ENCODE peak calls at places on chromosomes 5 and 9, in nine cellular contexts. Y is stimulated activated CD4-positive, alpha-beta T cell treated with anti-CD3 and anti-CD28 coated beads, Interleukin-15, amount 100 ng/mL, for 1 hour; X is activated CD4-positive, alpha-beta T cell treated with anti-CD3 and anti-CD28 coated beads, Interleukin-2, amount 50 U/mL, for 1 hour; L is HepG2; Q is AG09319; M is dermis microvascular lymphatic vessel endothelial cell; S is GM06990; C is left ventricle myocardium inferior; H is MCF 10A. F is an unnamed sample.

GRCh38 chr5:43661102-43661501 is 58.1 kb downstream of the NNT start:
- DNase-seq in Y (no peak), L (peak; percentile 40), S (no peak), M (peak; percentile 61), H (peak; percentile 61), Q (no peak), X (no peak), C (no peak), F (no peak)

GRCh38 chr9:128190516-128191405 is 611 bp downstream of the CIZ1 start:
- DNase-seq in M (no peak), C (no peak), H (peak; percentile 6), Q (no peak), X (no peak), L (no peak), S (peak; percentile 39), Y (no peak), F (no peak)

GRCh38 chr5:42719034-42719433 is 37.6 kb upstream of the CCDC152 start:
- DNase-seq in M (no peak), Y (no peak), L (no peak), S (no peak), C (no peak), X (no peak), Q (no peak), H (no peak), F (no peak)

GRCh38 chr5:77957931-77958476 is 181.9 kb upstream of the TBCA start:
- DNase-seq in Y (no peak), X (no peak), C (no peak), H (no peak), M (peak; percentile 1), Q (no peak), L (no peak), S (no peak), F (no peak)

GRCh38 chr9:121744002-121744686 is 92.7 kb downstream of the DAB2IP start:
- DNase-seq in L (peak; percentile 74), H (peak; percentile 40), M (peak; percentile 76), Q (peak; percentile 14), X (no peak), Y (no peak), S (no peak), C (peak; percentile 65), F (peak; percentile 40)

GRCh38 chr5:104053057-104053666 is 490.6 kb upstream of the NUDT12 start:
- DNase-seq in Y (no peak), C (no peak), Q (no peak), L (no peak), H (no peak), M (no peak), X (no peak), S (no peak), F (no peak)

GRCh38 chr5:149664083-149664482 is 66.0 kb upstream of the PPARGC1B start:
- DNase-seq in L (no peak), S (no peak), C (no peak), H (no peak), M (no peak), X (no peak), Q (no peak), Y (no peak), F (no peak)

GRCh38 chr9:77421506-77422265 is 226.4 kb downstream of the GNA14 start:
- DNase-seq in Y (no peak), H (no peak), Q (no peak), X (no peak), L (no peak), C (no peak), M (peak; percentile 80), S (no peak), F (no peak)

GRCh38 chr5:93071710-93072109 is 509.3 kb downstream of the NR2F1-AS1 start:
- DNase-seq in S (no peak), L (no peak), M (no peak), Y (no peak), H (no peak), X (no peak), C (no peak), Q (no peak), F (no peak)

GRCh38 chr9:8486095-8486494 is 686.5 kb upstream of the DMAC1 start:
- DNase-seq in S (no peak), Y (no peak), X (no peak), M (peak; percentile 25), H (peak; percentile 32), L (no peak), C (no peak), Q (no peak), F (no peak)

GRCh38 chr5:169626779-169627178 is 10.3 kb upstream of the DOCK2 start:
- DNase-seq in L (no peak), X (no peak), Q (peak; percentile 49), C (no peak), M (peak; percentile 74), Y (no peak), H (peak; percentile 81), S (no peak), F (no peak)

GRCh38 chr5:17228833-17229291 is 11.4 kb downstream of the BASP1 start:
- DNase-seq in L (no peak), M (peak; percentile 13), C (no peak), H (peak; percentile 62), X (no peak), Y (no peak), S (peak; percentile 55), Q (no peak), F (no peak)

GRCh38 chr5:24177821-24178220 is 467.0 kb downstream of the CDH10 start:
- DNase-seq in L (no peak), C (no peak), S (no peak), H (no peak), Q (no peak), X (no peak), M (no peak), Y (no peak), F (no peak)

GRCh38 chr9:5938449-5938848 is 47.8 kb downstream of the MLANA start:
- DNase-seq in C (no peak), M (no peak), S (no peak), H (no peak), Q (no peak), Y (no peak), L (no peak), X (no peak), F (no peak)

GRCh38 chr9:111926421-111926875 is 29.8 kb downstream of the UGCG start:
- DNase-seq in Y (peak; percentile 15), Q (no peak), H (no peak), M (peak; percentile 96), X (peak; percentile 48), C (peak; percentile 34), L (no peak), S (peak; percentile 76), F (peak; percentile 45)

GRCh38 chr9:108640211-108640610 is 215.6 kb downstream of the ACTL7B start:
- DNase-seq in X (no peak), Q (no peak), H (no peak), M (no peak), C (no peak), Y (no peak), S (no peak), L (no peak), F (no peak)

GRCh38 chr5:69300537-69301203 is 31.9 kb downstream of the CCDC125 start:
- DNase-seq in C (no peak), Q (no peak), H (no peak), M (no peak), S (no peak), L (no peak), Y (no peak), X (no peak), F (no peak)

GRCh38 chr5:167993771-167994170 is 297.7 kb upstream of the WWC1 start:
- DNase-seq in M (no peak), Y (no peak), S (no peak), H (peak; percentile 17), X (no peak), C (no peak), Q (no peak), L (no peak), F (no peak)

GRCh38 chr9:124791106-124791505 is 14.2 kb downstream of the OLFML2A start:
- DNase-seq in X (no peak), S (no peak), Q (no peak), L (no peak), M (no peak), C (no peak), H (no peak), Y (no peak), F (no peak)

GRCh38 chr5:124630767-124631704 is 115.4 kb downstream of the ZNF608 start:
- DNase-seq in L (no peak), Q (no peak), X (no peak), C (no peak), M (no peak), H (peak; percentile 34), S (peak; percentile 34), Y (no peak), F (no peak)

GRCh38 chr5:40784027-40784653 is 14.0 kb downstream of the PRKAA1 start:
- DNase-seq in L (peak; percentile 92), M (no peak), X (no peak), C (no peak), H (no peak), Y (no peak), S (no peak), Q (no peak), F (no peak)

GRCh38 chr9:134563397-134563796 is 78.2 kb upstream of the COL5A1 start:
- DNase-seq in L (no peak), X (no peak), S (no peak), M (no peak), H (no peak), Y (no peak), Q (no peak), C (no peak), F (no peak)

GRCh38 chr5:180790524-180790923 is 12.1 kb downstream of the MGAT1 start:
- DNase-seq in H (no peak), S (no peak), Q (no peak), Y (no peak), C (no peak), X (no peak), M (no peak), L (no peak), F (no peak)

GRCh38 chr5:148976569-148977321 is 86.1 kb downstream of the SH3TC2 start:
- DNase-seq in S (no peak), Y (no peak), L (no peak), Q (no peak), M (peak; percentile 17), X (no peak), C (no peak), H (peak; percentile 62), F (no peak)

GRCh38 chr5:21807953-21808352 is 1045.2 kb downstream of the CDH12 start:
- DNase-seq in L (no peak), S (no peak), H (peak; percentile 83), C (no peak), Y (no peak), X (no peak), M (no peak), Q (no peak), F (no peak)

GRCh38 chr9:101527066-101527465 is 6.6 kb upstream of the RNF20 start:
- DNase-seq in C (no peak), S (no peak), M (no peak), L (no peak), X (no peak), H (peak; percentile 38), Y (no peak), Q (no peak), F (no peak)

F was measured in effector memory CD8-positive, alpha-beta T cell.